ENCODE peak calls at places on chromosomes 11 and 22, in four cellular contexts. X, T, V and I are unnamed samples.

GRCh38 chr22:31090217-31091085 is 9.3 kb downstream of the SMTN start:
- DNase-seq in X (no peak), T (peak; percentile 42), V (no peak), I (no peak)

GRCh38 chr11:87359401-87359800 is 321.7 kb downstream of the TMEM135 start:
- DNase-seq in X (no peak), T (no peak), V (peak; percentile 91), I (peak; percentile 84)

GRCh38 chr22:37823134-37823985 is at the start of gene GALR3:
- DNase-seq in X (no peak), T (no peak), V (no peak), I (peak; percentile 17)

GRCh38 chr11:86996953-86997570 is 40.7 kb upstream of the TMEM135 start:
- DNase-seq in X (no peak), T (no peak), V (no peak), I (no peak)

GRCh38 chr11:45333506-45333971 is 47.4 kb upstream of the SYT13 start:
- DNase-seq in X (no peak), T (peak; percentile 33), V (no peak), I (peak; percentile 88)

GRCh38 chr11:28654191-28654590 is 546.0 kb downstream of the METTL15 start:
- DNase-seq in X (no peak), T (no peak), V (no peak), I (no peak)

GRCh38 chr11:7965386-7965785 is at the start of gene NLRP10:
- DNase-seq in X (no peak), T (no peak), V (no peak), I (no peak)

GRCh38 chr11:82682003-82682751 is 51.5 kb downstream of the FAM181B start:
- DNase-seq in X (no peak), T (no peak), V (peak; percentile 46), I (peak; percentile 34)

GRCh38 chr11:126310992-126311310 is 7.1 kb downstream of the DCPS start:
- DNase-seq in X (no peak), T (no peak), V (no peak), I (no peak)

GRCh38 chr22:45976351-45977002 is 485 bp downstream of the WNT7B start:
- DNase-seq in X (no peak), T (no peak), V (no peak), I (no peak)

GRCh38 chr11:83159901-83160865 is 3.3 kb downstream of the PCF11 start:
- DNase-seq in X (no peak), T (no peak), V (no peak), I (no peak)

GRCh38 chr11:45405916-45406670 is 120.0 kb upstream of the SYT13 start:
- DNase-seq in X (no peak), T (no peak), V (no peak), I (no peak)

GRCh38 chr22:50717709-50718351 is 20.2 kb upstream of the ACR start:
- DNase-seq in X (no peak), T (no peak), V (no peak), I (no peak)

GRCh38 chr22:32413715-32414114 is 1.7 kb upstream of the RTCB start:
- DNase-seq in X (no peak), T (no peak), V (no peak), I (no peak)

GRCh38 chr22:48263791-48264351 is 1501.4 kb downstream of the TBC1D22A start:
- DNase-seq in X (no peak), T (no peak), V (no peak), I (no peak)

GRCh38 chr22:19058713-19059451 is 63.3 kb downstream of the DGCR2 start:
- DNase-seq in X (no peak), T (no peak), V (no peak), I (no peak)

GRCh38 chr11:73286240-73286810 is 14.2 kb downstream of the P2RY6 start:
- DNase-seq in X (no peak), T (no peak), V (no peak), I (no peak)

GRCh38 chr11:69817265-69818236 is 1.7 kb downstream of the FGF3 start:
- DNase-seq in X (no peak), T (no peak), V (no peak), I (no peak)

GRCh38 chr11:128804481-128804880 is 62.6 kb downstream of the KCNJ1 start:
- DNase-seq in X (no peak), T (no peak), V (no peak), I (no peak)

GRCh38 chr11:44711113-44711512 is 15.6 kb upstream of the TSPAN18 start:
- DNase-seq in X (no peak), T (no peak), V (no peak), I (no peak)

GRCh38 chr11:15711311-15711710 is 596.6 kb downstream of the INSC start:
- DNase-seq in X (no peak), T (no peak), V (no peak), I (no peak)

GRCh38 chr22:28976588-28976987 is 85.0 kb downstream of the C22orf31 start:
- DNase-seq in X (no peak), T (no peak), V (no peak), I (no peak)

GRCh38 chr11:1532606-1533341 is 39.3 kb downstream of the DUSP8 start:
- DNase-seq in X (no peak), T (no peak), V (no peak), I (no peak)

GRCh38 chr22:27107824-27108223 is 450.4 kb downstream of the MIAT start:
- DNase-seq in X (no peak), T (peak; percentile 40), V (no peak), I (peak; percentile 79)

GRCh38 chr11:118606157-118606843 is 1.1 kb upstream of the PHLDB1 start:
- DNase-seq in X (no peak), T (no peak), V (no peak), I (no peak)

GRCh38 chr22:37314315-37315046 is 32.2 kb downstream of the CYTH4 start:
- DNase-seq in X (no peak), T (no peak), V (no peak), I (no peak)